ENCODE peak calls at places on chromosomes 12 and 14, in four cellular contexts. One of them, this sample, is unnamed.
A peak's percentile ranks its signal among the peaks of the same experiment; 100 is the strongest.

GRCh38 chr14:37447883-37448391 is 147.1 kb downstream of the FOXA1 start:
- DNase-seq in K562: no peak
- DNase-seq in SK-N-SH: no peak
- DNase-seq in HepG2: peak; percentile 71
- DNase-seq in this sample: no peak

GRCh38 chr12:2372735-2373134 is 319.9 kb downstream of the CACNA1C start:
- DNase-seq in K562: no peak
- DNase-seq in SK-N-SH: no peak
- DNase-seq in HepG2: no peak
- DNase-seq in this sample: no peak

GRCh38 chr14:95431199-95432145 is 85.0 kb downstream of the SYNE3 start:
- DNase-seq in K562: peak; percentile 28
- DNase-seq in SK-N-SH: peak; percentile 71
- DNase-seq in HepG2: no peak
- DNase-seq in this sample: peak; percentile 58

GRCh38 chr12:88716240-88716639 is 136.0 kb upstream of the KITLG start:
- DNase-seq in K562: no peak
- DNase-seq in SK-N-SH: no peak
- DNase-seq in HepG2: no peak
- DNase-seq in this sample: no peak

GRCh38 chr14:81193924-81194633 is 26.7 kb downstream of the GTF2A1 start:
- DNase-seq in K562: no peak
- DNase-seq in SK-N-SH: no peak
- DNase-seq in HepG2: no peak
- DNase-seq in this sample: peak; percentile 19

GRCh38 chr12:49567302-49567610 is 686 bp downstream of the MCRS1 start:
- DNase-seq in K562: no peak
- DNase-seq in SK-N-SH: no peak
- DNase-seq in HepG2: no peak
- DNase-seq in this sample: no peak

GRCh38 chr12:113852695-113853490 is 113.2 kb downstream of the RBM19 start:
- DNase-seq in K562: no peak
- DNase-seq in SK-N-SH: no peak
- DNase-seq in HepG2: no peak
- DNase-seq in this sample: no peak

GRCh38 chr12:31322651-31323248 is 3.2 kb downstream of the SINHCAF start:
- DNase-seq in K562: peak; percentile 53
- DNase-seq in SK-N-SH: no peak
- DNase-seq in HepG2: no peak
- DNase-seq in this sample: no peak

GRCh38 chr14:93834739-93835383 is 46.6 kb upstream of the PRIMA1 start:
- DNase-seq in K562: no peak
- DNase-seq in SK-N-SH: no peak
- DNase-seq in HepG2: no peak
- DNase-seq in this sample: no peak

GRCh38 chr14:93829839-93830481 is 41.7 kb upstream of the PRIMA1 start:
- DNase-seq in K562: no peak
- DNase-seq in SK-N-SH: no peak
- DNase-seq in HepG2: no peak
- DNase-seq in this sample: no peak

GRCh38 chr14:93832665-93833064 is 44.4 kb upstream of the PRIMA1 start:
- DNase-seq in K562: no peak
- DNase-seq in SK-N-SH: peak; percentile 81
- DNase-seq in HepG2: no peak
- DNase-seq in this sample: peak; percentile 54

GRCh38 chr14:93832076-93832475 is 43.8 kb upstream of the PRIMA1 start:
- DNase-seq in K562: no peak
- DNase-seq in SK-N-SH: peak; percentile 47
- DNase-seq in HepG2: no peak
- DNase-seq in this sample: no peak

DNA sequence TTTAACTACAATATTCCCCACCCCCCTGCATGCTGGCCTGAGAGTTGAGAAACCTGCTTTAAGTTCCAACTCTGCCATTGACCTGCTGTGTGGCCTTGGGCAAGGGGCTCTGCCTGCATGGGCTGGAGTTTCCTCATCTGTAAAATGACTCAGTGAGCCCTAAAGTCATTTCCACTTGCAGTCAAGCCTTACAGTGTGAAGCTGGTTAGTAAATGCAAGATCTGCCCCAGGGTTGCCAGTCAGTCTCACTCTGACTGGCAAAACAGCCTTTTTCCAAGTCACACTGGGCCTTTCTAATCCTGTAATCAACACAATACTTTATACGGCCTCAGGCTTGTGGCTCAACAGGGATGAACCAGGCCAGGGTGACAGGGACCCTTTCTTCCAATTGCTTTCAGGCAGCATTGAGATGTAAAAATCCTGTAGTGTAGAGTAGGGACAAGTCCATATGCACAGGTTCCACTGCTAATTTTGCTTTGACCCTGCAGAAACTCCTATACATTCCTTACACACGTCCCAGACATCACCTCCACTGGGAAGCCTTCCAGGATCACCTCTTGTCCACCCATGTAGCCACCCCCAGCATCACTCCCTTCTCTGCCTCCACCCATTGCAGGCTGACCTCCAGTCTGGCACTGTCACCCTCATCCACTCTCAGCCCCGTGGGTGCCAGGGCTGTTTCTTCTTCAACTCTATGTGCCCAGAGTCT is 42.6 kb upstream of the PRIMA1 start:
- DNase-seq in K562: no peak
- DNase-seq in SK-N-SH: no peak
- DNase-seq in HepG2: no peak
- DNase-seq in this sample: no peak
- TF ChIP-seq JUND in K562: no peak
- TF ChIP-seq JUND in SK-N-SH: no peak
- TF ChIP-seq JUND in HepG2: no peak
- TF ChIP-seq JUND in this sample: no peak

GRCh38 chr14:87640553-87640952 is 352.4 kb downstream of the GALC start:
- DNase-seq in K562: no peak
- DNase-seq in SK-N-SH: no peak
- DNase-seq in HepG2: peak; percentile 80
- DNase-seq in this sample: no peak

GRCh38 chr14:87638196-87638595 is 354.8 kb downstream of the GALC start:
- DNase-seq in K562: no peak
- DNase-seq in SK-N-SH: no peak
- DNase-seq in HepG2: no peak
- DNase-seq in this sample: no peak

DNA sequence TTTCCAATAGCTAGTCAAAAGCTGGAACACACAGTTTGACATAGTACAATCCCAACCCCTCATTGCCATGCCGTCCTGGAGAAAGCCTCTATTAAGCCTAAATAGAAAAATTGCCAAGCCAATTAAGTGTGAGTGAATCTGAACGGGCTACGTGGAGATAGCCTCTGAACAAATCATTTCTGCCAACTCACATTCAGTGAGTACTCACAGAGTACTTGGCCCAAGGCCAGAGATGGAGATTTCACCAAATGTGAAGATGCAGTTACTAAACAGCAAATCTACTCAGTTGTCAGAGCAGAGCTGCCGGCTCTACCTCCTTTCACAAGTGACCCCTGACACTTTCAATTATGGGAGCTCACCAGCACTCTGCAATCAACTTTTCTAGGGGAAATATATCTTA is 350.0 kb downstream of the GALC start:
- DNase-seq in K562: no peak
- DNase-seq in SK-N-SH: no peak
- DNase-seq in HepG2: no peak
- DNase-seq in this sample: no peak
- TF ChIP-seq JUND in K562: no peak
- TF ChIP-seq JUND in SK-N-SH: no peak
- TF ChIP-seq JUND in HepG2: no peak
- TF ChIP-seq JUND in this sample: no peak

GRCh38 chr14:53183611-53184010 is 30.5 kb upstream of the DDHD1 start:
- DNase-seq in K562: no peak
- DNase-seq in SK-N-SH: no peak
- DNase-seq in HepG2: no peak
- DNase-seq in this sample: no peak
- TF ChIP-seq JUND in K562: no peak
- TF ChIP-seq JUND in SK-N-SH: no peak
- TF ChIP-seq JUND in HepG2: no peak
- TF ChIP-seq JUND in this sample: no peak

DNA sequence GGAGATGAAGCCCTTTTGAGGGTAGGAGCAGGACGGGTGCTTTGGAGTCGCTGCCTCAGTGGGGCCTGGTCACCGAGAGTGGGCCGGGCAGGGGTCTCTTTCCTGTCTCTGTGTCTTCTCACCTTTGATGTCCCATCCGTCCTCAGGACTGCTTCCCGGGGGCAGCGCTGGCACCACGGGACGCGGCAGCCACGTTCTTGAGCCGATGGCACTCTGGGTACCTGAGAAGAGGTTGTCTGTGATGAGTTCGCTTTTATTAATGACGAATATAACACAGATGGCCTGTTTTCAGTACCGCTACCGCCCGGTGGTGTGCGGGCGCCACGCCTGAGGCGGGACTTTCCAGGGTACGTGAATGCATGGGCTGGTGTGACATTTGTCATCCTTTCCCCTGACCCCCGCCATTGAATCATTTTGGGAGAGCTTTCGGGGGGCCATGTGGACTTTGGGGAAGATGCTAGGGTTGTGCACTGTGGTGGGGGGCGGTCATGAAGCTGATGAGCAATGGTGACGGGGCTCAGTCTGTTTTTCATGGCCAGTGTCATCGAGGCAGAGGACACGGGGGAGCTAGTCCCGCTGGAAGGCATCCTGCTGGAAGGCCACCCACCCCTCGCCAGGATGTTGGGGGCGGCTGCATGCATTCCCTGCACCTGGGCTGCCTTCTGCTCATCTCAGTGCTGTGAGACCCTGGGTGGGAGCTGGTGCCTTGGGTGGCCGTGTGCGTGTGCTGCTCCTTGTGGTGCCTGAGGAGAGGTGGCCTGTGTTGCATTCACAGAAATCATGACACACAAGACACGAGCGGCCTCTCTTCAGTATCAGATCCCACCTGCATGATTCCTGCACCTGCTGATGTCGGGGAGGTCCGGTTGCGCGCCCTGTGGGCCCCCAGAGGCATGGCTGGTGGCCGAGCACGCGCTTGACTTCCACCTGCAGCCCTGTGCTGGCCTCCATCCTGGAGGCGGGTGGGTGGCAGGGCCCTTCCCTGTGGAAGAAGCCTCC is 162.5 kb upstream of the RTL1 start:
- DNase-seq in K562: no peak
- DNase-seq in SK-N-SH: no peak
- DNase-seq in HepG2: no peak
- DNase-seq in this sample: no peak
- TF ChIP-seq JUND in K562: no peak
- TF ChIP-seq JUND in SK-N-SH: no peak
- TF ChIP-seq JUND in HepG2: no peak
- TF ChIP-seq JUND in this sample: no peak

GRCh38 chr12:116882742-116883141 is 1.5 kb upstream of the HRK start:
- DNase-seq in K562: peak; percentile 13
- DNase-seq in SK-N-SH: peak; percentile 41
- DNase-seq in HepG2: no peak
- DNase-seq in this sample: peak; percentile 58
- TF ChIP-seq JUND in K562: no peak
- TF ChIP-seq JUND in SK-N-SH: no peak
- TF ChIP-seq JUND in HepG2: no peak
- TF ChIP-seq JUND in this sample: no peak